ENCODE peak calls at places on chromosomes 11 and 22, in ten cellular contexts. D is HCT116, J is transverse colon, S is heart left ventricle, B is IMR-90, I is endothelial cell of umbilical vein, A is breast epithelium, Z is tibial nerve, O is H1, U is uterus. R is an unnamed sample. For H3K27me3 and H3K9me3, the result is how much of the 10 kb centered on the place peaks cover.

GRCh38 chr22:25750569-25751173 is 8.7 kb downstream of the MYO18B start:
- DNase-seq in D (no peak), J (no peak), S (no peak), B (no peak), I (no peak), A (no peak), Z (no peak), O (no peak), U (no peak), R (no peak)

GRCh38 chr11:75339685-75340409 is 11.6 kb downstream of the ARRB1 start:
- DNase-seq in D (no peak), J (no peak), S (no peak), B (no peak), I (peak), A (no peak), Z (no peak), O (no peak), U (no peak), R (no peak)

GRCh38 chr11:68120212-68121066 is 749 bp downstream of the CHKA start:
- DNase-seq in D (no peak), J (peak), S (peak), B (peak), I (peak), A (peak), Z (peak), O (no peak), U (peak), R (peak)

GRCh38 chr11:93128574-93128973 is 69.2 kb downstream of the SLC36A4 start:
- DNase-seq in D (no peak), J (no peak), S (no peak), B (no peak), I (no peak), A (no peak), Z (no peak), O (no peak), U (no peak), R (no peak)

GRCh38 chr11:44952500-44953260 is 2.0 kb upstream of the TP53I11 start:
- DNase-seq in D (no peak), J (no peak), S (no peak), B (no peak), I (no peak), A (no peak), Z (no peak), O (no peak), U (no peak), R (peak)

GRCh38 chr11:68037481-68038225 is 1.2 kb upstream of the TCIRG1 start:
- DNase-seq in D (no peak), J (no peak), S (peak), B (no peak), I (no peak), A (no peak), Z (no peak), O (no peak), U (no peak), R (peak)

GRCh38 chr11:18721576-18722292 is 4.3 kb downstream of the IGSF22 start:
- DNase-seq in D (peak), J (peak), S (no peak), B (peak), I (peak), A (no peak), Z (no peak), O (no peak), U (peak), R (peak)

GRCh38 chr11:126747315-126747714 is 253.3 kb downstream of the KIRREL3 start:
- DNase-seq in D (no peak), J (no peak), S (no peak), B (no peak), I (no peak), A (no peak), Z (no peak), O (no peak), U (no peak), R (no peak)

GRCh38 chr11:125404811-125405481 is 91.1 kb downstream of the FEZ1 start:
- DNase-seq in D (peak), J (peak), S (peak), B (peak), I (peak), A (peak), Z (peak), O (no peak), U (peak), R (peak)

GRCh38 chr11:36465449-36466163 is 44.5 kb downstream of the TRAF6 start:
- DNase-seq in D (no peak), J (no peak), S (no peak), B (peak), I (no peak), A (no peak), Z (no peak), O (no peak), U (no peak), R (no peak)

GRCh38 chr11:103800406-103801114 is 235.9 kb upstream of the DDI1 start:
- DNase-seq in D (no peak), J (no peak), S (peak), B (no peak), I (peak), A (no peak), Z (no peak), O (no peak), U (no peak), R (no peak)

GRCh38 chr11:119368121-119369034 is 13.1 kb downstream of the USP2 start:
- DNase-seq in D (no peak), J (peak), S (peak), B (peak), I (no peak), A (no peak), Z (no peak), O (no peak), U (peak), R (peak)

GRCh38 chr11:77695417-77695816 is 57.8 kb upstream of the CLNS1A start:
- DNase-seq in D (no peak), J (no peak), S (no peak), B (no peak), I (peak), A (no peak), Z (no peak), O (no peak), U (no peak), R (no peak)

GRCh38 chr11:102254047-102254446 is 63.2 kb upstream of the BIRC3 start:
- DNase-seq in D (peak), J (no peak), S (no peak), B (no peak), I (no peak), A (no peak), Z (no peak), O (no peak), U (no peak), R (no peak)

GRCh38 chr22:39994046-39994565 is 648 bp upstream of the FAM83F start:
- DNase-seq in D (no peak), J (no peak), S (no peak), B (peak), I (no peak), A (no peak), Z (no peak), O (no peak), U (no peak), R (no peak)

GRCh38 chr11:70525006-70525405 is 126.7 kb downstream of the CTTN start:
- DNase-seq in D (no peak), J (no peak), S (peak), B (no peak), I (no peak), A (no peak), Z (no peak), O (no peak), U (no peak), R (no peak)

GRCh38 chr11:27699926-27700350 is 317 bp downstream of the BDNF start:
- DNase-seq in D (no peak), J (no peak), S (peak), B (no peak), I (no peak), A (no peak), Z (no peak), O (no peak), U (no peak), R (no peak)

GRCh38 chr11:27703453-27703852 is 3.2 kb upstream of the BDNF start:
- DNase-seq in D (no peak), J (no peak), S (no peak), B (peak), I (peak), A (no peak), Z (no peak), O (no peak), U (no peak), R (no peak)

GRCh38 chr11:27699242-27699925 is 871 bp downstream of the BDNF start:
- DNase-seq in D (no peak), J (no peak), S (no peak), B (peak), I (peak), A (no peak), Z (no peak), O (no peak), U (no peak), R (peak)

GRCh38 chr11:27700351-27701261 is at the start of gene BDNF:
- DNase-seq in D (no peak), J (peak), S (no peak), B (peak), I (peak), A (no peak), Z (no peak), O (no peak), U (no peak), R (peak)

GRCh38 chr11:27701262-27702105 is 1.2 kb upstream of the BDNF start:
- DNase-seq in D (no peak), J (peak), S (peak), B (peak), I (peak), A (no peak), Z (no peak), O (no peak), U (no peak), R (peak)
- H3K27me3 ChIP-seq in D (under half), J (half or more), S (under half), B (under half), I (under half), A (under half), Z (under half), O (under half), U (under half), R (under half)

DNA sequence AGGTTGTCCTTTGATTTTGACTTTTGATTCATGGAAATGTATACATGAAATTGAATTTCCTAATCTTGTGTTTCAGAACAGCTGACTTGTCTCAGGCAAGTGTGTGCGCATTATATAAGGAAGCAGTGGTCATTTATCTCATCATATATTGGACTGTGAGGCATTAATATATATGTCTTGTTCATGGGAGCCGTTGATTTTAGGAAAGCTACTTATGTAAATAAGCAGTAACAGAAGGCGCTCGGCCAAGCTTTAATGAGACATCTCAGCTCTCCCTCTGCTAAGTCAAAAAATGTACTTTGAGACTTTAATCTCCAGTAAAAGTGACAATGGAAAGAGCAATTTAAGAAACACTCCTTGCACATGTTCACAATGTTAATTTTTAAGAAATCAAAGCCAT is 100.5 kb downstream of the PDHX start:
- DNase-seq in D (no peak), J (no peak), S (no peak), B (peak), I (no peak), A (no peak), Z (no peak), O (no peak), U (no peak), R (no peak)
- TF ChIP-seq POLR2A in D (no peak), J (no peak), S (no peak), B (no peak), I (no peak), A (no peak), Z (no peak), O (no peak), U (no peak), R (no peak)

GRCh38 chr22:50361222-50361621 is 18.1 kb downstream of the PPP6R2 start:
- DNase-seq in D (no peak), J (no peak), S (no peak), B (no peak), I (no peak), A (no peak), Z (no peak), O (no peak), U (no peak), R (no peak)
- H3K9me3 ChIP-seq in D (under half), J (under half), S (under half), B (under half), I (under half), A (under half), Z (under half), O (under half), U (under half), R (under half)

GRCh38 chr11:5815534-5815933 is 6.8 kb downstream of the OR52N2 start:
- DNase-seq in D (no peak), J (no peak), S (no peak), B (no peak), I (no peak), A (no peak), Z (no peak), O (no peak), U (no peak), R (no peak)
- H3K27me3 ChIP-seq in D (half or more), J (under half), S (under half), B (under half), I (under half), A (under half), Z (under half), O (under half), U (under half), R (under half)

GRCh38 chr22:27790396-27791216 is 10.9 kb downstream of the MN1 start:
- DNase-seq in D (no peak), J (no peak), S (no peak), B (no peak), I (no peak), A (no peak), Z (no peak), O (no peak), U (no peak), R (no peak)
- TF ChIP-seq POLR2A in D (no peak), J (no peak), S (no peak), B (no peak), I (no peak), A (no peak), Z (no peak), O (no peak), U (no peak), R (no peak)

DNA sequence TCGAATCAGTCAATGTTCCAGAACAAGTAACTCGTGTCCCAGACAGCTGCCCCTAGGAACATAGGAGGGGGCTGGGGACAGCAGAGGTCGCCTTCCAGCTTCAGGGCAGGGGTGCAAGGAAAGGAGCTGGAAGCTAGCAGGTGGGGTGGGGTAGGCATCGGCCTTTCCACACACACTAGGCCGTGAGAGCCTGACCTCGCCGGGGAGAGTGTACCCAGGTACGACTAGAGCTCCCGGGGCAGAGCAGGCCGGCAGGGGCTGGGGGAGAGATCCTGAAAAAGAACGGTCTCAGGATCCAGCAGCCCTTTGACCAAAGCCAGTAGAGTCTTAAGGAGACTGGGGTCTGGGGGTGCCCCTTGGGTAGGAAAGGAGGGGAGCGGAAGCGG is 1127.5 kb downstream of the BRD1 start:
- DNase-seq in D (no peak), J (no peak), S (peak), B (no peak), I (no peak), A (no peak), Z (no peak), O (no peak), U (no peak), R (no peak)
- H3K9me3 ChIP-seq in D (under half), J (under half), S (under half), B (half or more), I (under half), A (under half), Z (under half), O (under half), U (under half), R (under half)

GRCh38 chr11:13962562-13963168 is at the start of gene SPON1:
- DNase-seq in D (no peak), J (peak), S (peak), B (peak), I (peak), A (no peak), Z (no peak), O (no peak), U (peak), R (peak)
- H3K27me3 ChIP-seq in D (under half), J (under half), S (half or more), B (half or more), I (half or more), A (under half), Z (under half), O (half or more), U (under half), R (under half)

R was measured in thyroid gland.